ENCODE peak calls at places on chromosome 15, in eight cellular contexts. D is D721Med, J is AG04450, N is heart left ventricle, P is glutamatergic neuron, H is fibroblast of mammary gland, I is uterus, E is OCI-LY7. F is an unnamed sample.

GRCh38 chr15:80967451-80967850 is 22.2 kb downstream of the MESD start:
- DNase-seq in D (no peak), J (peak), N (no peak), P (no peak), H (no peak), I (no peak), E (no peak), F (peak)

GRCh38 chr15:31487811-31488436 is 161.3 kb downstream of the KLF13 start:
- DNase-seq in D (no peak), J (no peak), N (no peak), P (no peak), H (peak), I (no peak), E (peak), F (no peak)

GRCh38 chr15:78382114-78382886 is 42.1 kb downstream of the CRABP1 start:
- DNase-seq in D (no peak), J (no peak), N (no peak), P (no peak), H (no peak), I (no peak), E (no peak), F (no peak)

GRCh38 chr15:28918141-28918983 is 32.6 kb downstream of the APBA2 start:
- DNase-seq in D (no peak), J (no peak), N (no peak), P (peak), H (no peak), I (no peak), E (no peak), F (no peak)

GRCh38 chr15:25731411-25731810 is 131.7 kb downstream of the ATP10A start:
- DNase-seq in D (no peak), J (no peak), N (no peak), P (no peak), H (no peak), I (no peak), E (no peak), F (no peak)

GRCh38 chr15:74403981-74404563 is 29.7 kb downstream of the SEMA7A start:
- DNase-seq in D (no peak), J (no peak), N (no peak), P (no peak), H (no peak), I (no peak), E (peak), F (no peak)

GRCh38 chr15:91885714-91886265 is 32.3 kb downstream of the SLCO3A1 start:
- DNase-seq in D (no peak), J (no peak), N (no peak), P (no peak), H (no peak), I (no peak), E (peak), F (no peak)

GRCh38 chr15:96361309-96362000 is 31.0 kb downstream of the NR2F2 start:
- DNase-seq in D (no peak), J (no peak), N (no peak), P (no peak), H (no peak), I (peak), E (no peak), F (no peak)

GRCh38 chr15:31360843-31361763 is 34.5 kb downstream of the KLF13 start:
- DNase-seq in D (no peak), J (no peak), N (peak), P (no peak), H (no peak), I (no peak), E (peak), F (no peak)

GRCh38 chr15:65032823-65033537 is 3.5 kb upstream of the MTFMT start:
- DNase-seq in D (no peak), J (no peak), N (peak), P (peak), H (peak), I (peak), E (peak), F (no peak)

GRCh38 chr15:74373731-74374647 is 6.5 kb upstream of the CYP11A1 start:
- DNase-seq in D (peak), J (no peak), N (peak), P (peak), H (peak), I (peak), E (peak), F (no peak)

GRCh38 chr15:60001642-60002527 is 2.2 kb upstream of the FOXB1 start:
- DNase-seq in D (no peak), J (no peak), N (no peak), P (peak), H (no peak), I (no peak), E (no peak), F (no peak)

GRCh38 chr15:75063338-75063737 is 39.9 kb downstream of the PPCDC start:
- DNase-seq in D (no peak), J (no peak), N (no peak), P (no peak), H (peak), I (no peak), E (no peak), F (no peak)

GRCh38 chr15:65766422-65767263 is 25.4 kb downstream of the DENND4A start:
- DNase-seq in D (no peak), J (peak), N (no peak), P (no peak), H (peak), I (no peak), E (no peak), F (no peak)

GRCh38 chr15:81072551-81072950 is 61.5 kb upstream of the CFAP161 start:
- DNase-seq in D (no peak), J (no peak), N (no peak), P (no peak), H (no peak), I (no peak), E (no peak), F (no peak)

GRCh38 chr15:29821416-29822099 is 710 bp downstream of the TJP1 start:
- DNase-seq in D (no peak), J (peak), N (peak), P (peak), H (peak), I (peak), E (no peak), F (peak)

GRCh38 chr15:77120576-77120975 is 49.7 kb upstream of the TSPAN3 start:
- DNase-seq in D (no peak), J (no peak), N (no peak), P (no peak), H (no peak), I (no peak), E (no peak), F (no peak)

GRCh38 chr15:77507151-77507847 is 86.6 kb downstream of the HMG20A start:
- DNase-seq in D (no peak), J (no peak), N (peak), P (no peak), H (peak), I (no peak), E (no peak), F (no peak)

GRCh38 chr15:57866149-57866736 is 159.7 kb downstream of the POLR2M start:
- DNase-seq in D (no peak), J (no peak), N (peak), P (peak), H (peak), I (peak), E (peak), F (no peak)

GRCh38 chr15:66233487-66234415 is 19.8 kb downstream of the MEGF11 start:
- DNase-seq in D (no peak), J (no peak), N (no peak), P (peak), H (peak), I (no peak), E (peak), F (no peak)

GRCh38 chr15:49428392-49429095 is 5.5 kb downstream of the FGF7 start:
- DNase-seq in D (no peak), J (no peak), N (peak), P (no peak), H (peak), I (no peak), E (no peak), F (no peak)

GRCh38 chr15:60972866-60973265 is 256.2 kb downstream of the RORA start:
- DNase-seq in D (no peak), J (peak), N (no peak), P (no peak), H (peak), I (no peak), E (no peak), F (peak)

GRCh38 chr15:25790003-25790660 is 73.0 kb downstream of the ATP10A start:
- DNase-seq in D (no peak), J (peak), N (peak), P (no peak), H (peak), I (peak), E (peak), F (no peak)

GRCh38 chr15:61762682-61763081 is 297.6 kb downstream of the VPS13C start:
- DNase-seq in D (no peak), J (no peak), N (no peak), P (no peak), H (no peak), I (no peak), E (no peak), F (no peak)

GRCh38 chr15:45148076-45149059 is 18.6 kb downstream of the DUOX1 start:
- DNase-seq in D (no peak), J (no peak), N (no peak), P (no peak), H (no peak), I (no peak), E (no peak), F (no peak)

GRCh38 chr15:90836296-90836871 is 32.0 kb upstream of the FURIN start:
- DNase-seq in D (no peak), J (peak), N (peak), P (no peak), H (peak), I (no peak), E (no peak), F (no peak)

GRCh38 chr15:96115642-96116041 is 214.9 kb upstream of the NR2F2 start:
- DNase-seq in D (no peak), J (peak), N (no peak), P (no peak), H (peak), I (no peak), E (no peak), F (peak)

GRCh38 chr15:78461171-78461881 is 23.3 kb downstream of the IREB2 start:
- DNase-seq in D (no peak), J (no peak), N (no peak), P (no peak), H (peak), I (no peak), E (no peak), F (no peak)

DNA sequence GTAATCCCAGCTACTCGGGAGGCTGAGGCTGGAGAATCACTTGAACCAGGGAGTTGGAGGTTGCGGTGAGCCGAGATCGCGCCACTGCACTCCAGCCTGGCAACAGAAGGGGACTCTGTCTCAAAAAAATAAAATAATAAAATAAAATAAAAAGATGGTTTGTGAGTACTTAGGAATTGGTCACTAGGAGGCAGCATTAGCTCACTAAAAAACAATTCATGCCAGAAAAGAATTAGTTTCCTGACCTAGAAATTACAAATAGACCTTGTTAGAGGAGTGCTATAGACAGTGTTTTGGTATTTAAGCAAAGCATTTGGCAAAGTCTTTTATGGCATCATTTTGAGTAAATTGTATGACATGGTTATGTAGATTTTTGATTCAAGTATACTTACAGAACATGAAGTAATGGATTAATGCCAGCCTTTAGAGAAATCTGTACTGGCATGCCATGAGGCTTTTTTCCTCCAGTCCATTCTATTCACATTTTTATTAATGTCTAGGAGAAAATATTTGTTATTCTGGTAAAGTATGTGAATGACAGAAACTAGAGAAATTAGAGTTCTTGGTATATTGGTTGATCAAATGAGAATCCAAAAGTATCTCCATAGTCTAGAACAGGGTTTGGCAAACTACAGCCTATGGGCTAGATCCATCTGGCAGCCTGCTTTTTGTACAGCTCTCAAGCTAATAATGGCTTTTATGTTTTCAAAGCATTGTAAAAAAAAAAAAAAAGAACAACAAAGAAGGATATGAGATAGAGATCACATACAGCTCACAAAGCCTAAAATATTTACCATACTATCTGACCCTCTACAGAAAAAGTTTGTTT is 81.6 kb downstream of the LRRC49 start:
- DNase-seq in D (no peak), J (peak), N (no peak), P (no peak), H (peak), I (no peak), E (peak), F (peak)
- TF ChIP-seq CTCF in D (peak), J (peak), N (no peak), P (peak), H (peak), I (peak), E (peak), F (peak)

GRCh38 chr15:88623061-88623460 is 1.9 kb downstream of the AEN start:
- DNase-seq in D (no peak), J (peak), N (no peak), P (no peak), H (peak), I (no peak), E (no peak), F (no peak)

GRCh38 chr15:88622605-88622975 is 1.4 kb downstream of the AEN start:
- DNase-seq in D (no peak), J (no peak), N (no peak), P (no peak), H (no peak), I (no peak), E (no peak), F (no peak)

GRCh38 chr15:88624971-88625290 is 3.8 kb downstream of the AEN start:
- DNase-seq in D (no peak), J (no peak), N (no peak), P (no peak), H (no peak), I (no peak), E (no peak), F (no peak)

GRCh38 chr15:88623632-88624031 is 2.5 kb downstream of the AEN start:
- DNase-seq in D (no peak), J (no peak), N (no peak), P (no peak), H (no peak), I (no peak), E (no peak), F (no peak)

GRCh38 chr15:88624156-88624970 is 3.2 kb downstream of the AEN start:
- DNase-seq in D (no peak), J (no peak), N (no peak), P (no peak), H (peak), I (peak), E (peak), F (no peak)
- TF ChIP-seq CTCF in D (peak), J (peak), N (peak), P (peak), H (peak), I (peak), E (peak), F (peak)

GRCh38 chr15:99387769-99388168 is 136.5 kb downstream of the LRRC28 start:
- DNase-seq in D (no peak), J (no peak), N (no peak), P (no peak), H (no peak), I (no peak), E (no peak), F (no peak)

GRCh38 chr15:99386429-99386828 is 135.1 kb downstream of the LRRC28 start:
- DNase-seq in D (no peak), J (no peak), N (no peak), P (no peak), H (no peak), I (no peak), E (no peak), F (no peak)

GRCh38 chr15:99390667-99391066 is 139.4 kb downstream of the LRRC28 start:
- DNase-seq in D (no peak), J (no peak), N (no peak), P (no peak), H (no peak), I (no peak), E (no peak), F (no peak)

GRCh38 chr15:99385865-99386264 is 134.6 kb downstream of the LRRC28 start:
- DNase-seq in D (no peak), J (peak), N (peak), P (no peak), H (peak), I (peak), E (no peak), F (no peak)

GRCh38 chr15:99384992-99385669 is 133.8 kb downstream of the LRRC28 start:
- DNase-seq in D (no peak), J (no peak), N (no peak), P (no peak), H (peak), I (no peak), E (no peak), F (no peak)
- TF ChIP-seq CTCF in D (no peak), J (no peak), N (peak), P (peak), H (peak), I (no peak), E (peak), F (peak)

GRCh38 chr15:50686468-50687301 is at the start of gene TRPM7:
- DNase-seq in D (peak), J (no peak), N (peak), P (peak), H (peak), I (peak), E (peak), F (peak)

GRCh38 chr15:50687302-50687902 is 805 bp upstream of the TRPM7 start:
- DNase-seq in D (no peak), J (no peak), N (no peak), P (no peak), H (no peak), I (no peak), E (no peak), F (no peak)

GRCh38 chr15:50685191-50685975 is 1.2 kb downstream of the TRPM7 start:
- DNase-seq in D (no peak), J (no peak), N (no peak), P (no peak), H (no peak), I (no peak), E (peak), F (no peak)

GRCh38 chr15:50681467-50681866 is 5.1 kb downstream of the TRPM7 start:
- DNase-seq in D (no peak), J (no peak), N (no peak), P (no peak), H (no peak), I (no peak), E (no peak), F (no peak)

DNA sequence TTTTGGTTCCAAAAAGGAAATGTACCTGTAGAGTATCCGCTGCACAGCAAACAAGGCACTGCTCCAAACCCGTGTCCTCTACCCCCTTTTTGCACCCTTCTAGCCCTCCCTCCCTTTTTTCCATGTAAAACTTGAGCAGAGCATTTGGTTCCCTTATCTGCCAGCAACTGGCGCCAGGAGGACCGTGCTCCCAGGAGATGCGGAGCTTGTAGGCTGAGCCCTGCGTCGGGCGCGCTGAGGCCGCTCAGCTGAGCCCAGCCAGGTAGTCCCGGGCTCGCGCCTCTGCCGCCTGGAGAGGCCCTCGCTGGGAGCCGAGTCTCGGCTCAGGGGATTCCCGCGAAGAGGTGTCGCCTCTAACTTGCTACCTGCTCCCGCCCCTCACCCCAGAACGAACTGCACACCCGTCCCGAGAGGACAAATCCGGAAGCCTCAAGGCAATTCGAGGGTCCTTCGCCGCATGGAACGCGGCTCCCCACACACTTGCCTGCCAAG is 575 bp downstream of the TRPM7 start:
- DNase-seq in D (no peak), J (no peak), N (peak), P (peak), H (peak), I (peak), E (peak), F (no peak)
- TF ChIP-seq CTCF in D (no peak), J (peak), N (no peak), P (no peak), H (no peak), I (no peak), E (no peak), F (no peak)

F was measured in retinal pigment epithelial cell.